ENCODE peak calls at places on chromosomes 12 and 14, in six cellular contexts. E is left colon; B is stimulated activated CD4-positive, alpha-beta T cell treated with anti-CD3 and anti-CD28 coated beads, TNF-alpha, amount 100 ng/mL, for 1 hour; X is activated CD4-positive, alpha-beta T cell treated with anti-CD3 and anti-CD28 coated beads, Interleukin-2, amount 10 ng/mL, durations not matched to agents 7 days and 5 days; V is activated T-cell treated with anti-CD3 and anti-CD28 coated beads, Interleukin-2, amount 50 U/mL, for 1 hour; N is D341Med. F is an unnamed sample.
A peak's percentile ranks its signal among the peaks of the same experiment; 100 is the strongest.

GRCh38 chr14:23086565-23086964 is 8.4 kb downstream of the ACIN1 start:
- DNase-seq in V (no peak), E (no peak), N (no peak), B (no peak), X (no peak), F (no peak)

GRCh38 chr14:71658261-71658860 is 273.9 kb upstream of the RGS6 start:
- DNase-seq in X (no peak), E (no peak), V (no peak), B (no peak), N (no peak), F (no peak)

GRCh38 chr14:22177870-22178269 is 411.2 kb downstream of the DAD1 start:
- DNase-seq in B (no peak), E (no peak), X (peak; percentile 8), V (no peak), N (no peak), F (no peak)

GRCh38 chr12:111413442-111414086 is 7.8 kb downstream of the SH2B3 start:
- DNase-seq in V (no peak), N (peak; percentile 25), X (no peak), E (no peak), B (no peak), F (no peak)

GRCh38 chr14:68442828-68443460 is 349.9 kb downstream of the ZFP36L1 start:
- DNase-seq in E (no peak), B (no peak), X (no peak), V (no peak), N (no peak), F (no peak)

GRCh38 chr14:67668559-67668958 is 5.9 kb downstream of the VTI1B start:
- DNase-seq in V (no peak), X (no peak), E (no peak), N (no peak), B (no peak), F (no peak)

GRCh38 chr12:62227091-62227490 is 33.1 kb upstream of the USP15 start:
- DNase-seq in X (no peak), N (no peak), B (no peak), V (no peak), E (no peak), F (no peak)

GRCh38 chr12:114131824-114132223 is 165.7 kb upstream of the RBM19 start:
- DNase-seq in V (no peak), E (no peak), X (no peak), N (no peak), B (no peak), F (no peak)

GRCh38 chr12:21451529-21451928 is 14.1 kb downstream of the PYROXD1 start:
- DNase-seq in N (no peak), B (no peak), E (no peak), X (no peak), V (no peak), F (no peak)

GRCh38 chr12:89949457-89950195 is 241.0 kb upstream of the ATP2B1 start:
- DNase-seq in B (no peak), X (peak; percentile 64), V (no peak), N (no peak), E (no peak), F (peak; percentile 60)

GRCh38 chr14:80404413-80404812 is 193.1 kb upstream of the DIO2 start:
- DNase-seq in B (no peak), E (no peak), V (no peak), N (no peak), X (no peak), F (no peak)

GRCh38 chr14:105315941-105316562 is 1.5 kb downstream of the PACS2 start:
- DNase-seq in B (no peak), V (peak; percentile 29), N (peak; percentile 27), E (no peak), X (no peak), F (no peak)

GRCh38 chr12:851913-852312 is 97.6 kb downstream of the RAD52 start:
- DNase-seq in B (no peak), X (no peak), N (no peak), E (no peak), V (no peak), F (no peak)

GRCh38 chr12:78519422-78519821 is 345.2 kb upstream of the SYT1 start:
- DNase-seq in X (no peak), E (no peak), N (no peak), V (no peak), B (no peak), F (no peak)

GRCh38 chr12:88298761-88299242 is 156.7 kb downstream of the TMTC3 start:
- DNase-seq in V (no peak), E (no peak), X (no peak), B (no peak), N (no peak), F (no peak)

GRCh38 chr14:58243790-58244555 is 670 bp upstream of the PSMA3 start:
- DNase-seq in E (no peak), B (no peak), X (no peak), V (no peak), N (no peak), F (peak; percentile 26)

GRCh38 chr14:99534863-99535262 is 53.7 kb downstream of the CCNK start:
- DNase-seq in E (no peak), V (no peak), X (no peak), N (no peak), B (no peak), F (no peak)

GRCh38 chr12:73220951-73221350 is 948.8 kb downstream of the TRHDE start:
- DNase-seq in V (no peak), E (no peak), B (no peak), X (no peak), N (no peak), F (no peak)

GRCh38 chr14:58133739-58134138 is 18.3 kb downstream of the ARMH4 start:
- DNase-seq in V (no peak), X (no peak), N (no peak), E (no peak), B (no peak), F (no peak)

GRCh38 chr14:37013116-37013515 is 159.3 kb downstream of the SLC25A21 start:
- DNase-seq in X (no peak), V (no peak), B (no peak), E (no peak), N (no peak), F (no peak)

GRCh38 chr14:102554835-102555819 is 37.3 kb upstream of the RCOR1 start:
- DNase-seq in X (peak; percentile 62), B (peak; percentile 40), E (peak; percentile 72), V (peak; percentile 67), N (peak; percentile 37), F (peak; percentile 64)

GRCh38 chr14:20857630-20858261 is 33.4 kb upstream of the RNASE3 start:
- DNase-seq in B (peak; percentile 64), E (peak; percentile 80), X (peak; percentile 83), V (peak; percentile 67), N (peak; percentile 74), F (peak; percentile 61)

GRCh38 chr14:100855256-100855930 is 29.5 kb downstream of the MEG3 start:
- DNase-seq in X (no peak), B (no peak), V (no peak), E (no peak), N (no peak), F (no peak)

GRCh38 chr12:9041321-9041720 is 52.0 kb downstream of the KLRG1 start:
- DNase-seq in N (no peak), V (no peak), E (no peak), B (no peak), X (no peak), F (no peak)

GRCh38 chr14:89540009-89540829 is 123.2 kb upstream of the FOXN3 start:
- DNase-seq in E (no peak), N (no peak), V (no peak), X (no peak), B (no peak), F (no peak)